ENCODE peak calls at places on chromosome 14, in eight cellular contexts. Z is AG09309, E is fibroblast of mammary gland, W is AG04450, M is GM06990, I is lower lobe of right lung, G is cardiac fibroblast, B is epithelial cell of proximal tubule. S is an unnamed sample.

GRCh38 chr14:67729072-67729561 is 27.4 kb downstream of the RDH12 start:
- DNase-seq in W (no peak), G (no peak), B (no peak), Z (no peak), E (no peak), M (no peak), I (peak), S (no peak)

GRCh38 chr14:21960636-21961035 is 287.0 kb upstream of the OR4E1 start:
- DNase-seq in Z (no peak), M (no peak), W (no peak), B (no peak), G (no peak), E (no peak), I (no peak), S (no peak)

GRCh38 chr14:21098134-21098891 is at the start of gene ZNF219:
- DNase-seq in B (no peak), M (no peak), Z (no peak), W (no peak), I (peak), E (peak), G (peak), S (no peak)

GRCh38 chr14:50023671-50024490 is 92.5 kb downstream of the VCPKMT start:
- DNase-seq in Z (peak), G (peak), I (no peak), W (no peak), B (no peak), E (peak), M (no peak), S (no peak)

GRCh38 chr14:94051115-94051514 is 25.0 kb downstream of the OTUB2 start:
- DNase-seq in W (peak), E (peak), M (no peak), I (no peak), B (peak), G (peak), Z (no peak), S (no peak)

GRCh38 chr14:94009767-94010166 is 12.7 kb downstream of the CCDC197 start:
- DNase-seq in Z (no peak), B (peak), G (peak), M (no peak), E (peak), W (peak), I (no peak), S (no peak)

GRCh38 chr14:66143387-66144112 is 342.6 kb upstream of the CCDC196 start:
- DNase-seq in B (no peak), I (no peak), M (no peak), G (no peak), Z (no peak), W (no peak), E (no peak), S (no peak)

GRCh38 chr14:75861161-75861621 is 120.6 kb downstream of the TGFB3 start:
- DNase-seq in B (no peak), W (peak), M (no peak), E (peak), Z (peak), G (peak), I (no peak), S (no peak)

GRCh38 chr14:35234007-35234406 is 58.2 kb upstream of the PSMA6 start:
- DNase-seq in M (no peak), W (no peak), Z (peak), G (peak), E (peak), B (no peak), I (no peak), S (no peak)

GRCh38 chr14:105149146-105149781 is 19.3 kb downstream of the JAG2 start:
- DNase-seq in W (no peak), B (no peak), I (peak), Z (no peak), G (no peak), E (no peak), M (no peak), S (no peak)

GRCh38 chr14:85131523-85131922 is 398.4 kb upstream of the FLRT2 start:
- DNase-seq in M (no peak), E (no peak), B (no peak), G (no peak), Z (no peak), W (no peak), I (no peak), S (no peak)

GRCh38 chr14:74531467-74531866 is 37.9 kb downstream of the ISCA2 start:
- DNase-seq in W (no peak), E (peak), I (no peak), M (no peak), G (peak), Z (no peak), B (no peak), S (no peak)

GRCh38 chr14:77979171-77979570 is 179.3 kb downstream of the ADCK1 start:
- DNase-seq in I (no peak), G (no peak), M (no peak), W (no peak), E (no peak), Z (no peak), B (no peak), S (no peak)

GRCh38 chr14:52412426-52412825 is 98.3 kb downstream of the PTGER2 start:
- DNase-seq in G (no peak), B (no peak), E (peak), Z (no peak), I (no peak), M (no peak), W (no peak), S (no peak)

GRCh38 chr14:30779210-30779609 is 95.1 kb upstream of the COCH start:
- DNase-seq in B (no peak), I (no peak), W (no peak), M (no peak), Z (no peak), E (peak), G (no peak), S (peak)

GRCh38 chr14:74754899-74755298 is 8.2 kb upstream of the YLPM1 start:
- DNase-seq in M (no peak), G (no peak), E (no peak), Z (no peak), I (no peak), W (no peak), B (no peak), S (no peak)

GRCh38 chr14:74507085-74507484 is 13.5 kb downstream of the ISCA2 start:
- DNase-seq in B (no peak), I (peak), E (no peak), Z (no peak), G (no peak), M (no peak), W (no peak), S (no peak)

GRCh38 chr14:63949696-63950095 is 96.9 kb downstream of the SYNE2 start:
- DNase-seq in Z (no peak), W (no peak), E (peak), G (no peak), B (no peak), I (no peak), M (no peak), S (no peak)

GRCh38 chr14:105537580-105538474 is 11.4 kb downstream of the TMEM121 start:
- DNase-seq in M (no peak), B (no peak), G (no peak), Z (no peak), W (no peak), I (peak), E (no peak), S (no peak)

GRCh38 chr14:64812412-64812811 is 67.3 kb downstream of the SPTB start:
- DNase-seq in E (no peak), W (no peak), M (peak), Z (no peak), I (peak), B (no peak), G (no peak), S (no peak)

GRCh38 chr14:104610749-104611310 is 6.3 kb upstream of the TMEM179 start:
- DNase-seq in I (no peak), G (no peak), B (no peak), W (no peak), Z (no peak), M (no peak), E (no peak), S (no peak)

GRCh38 chr14:94307410-94307992 is 14.4 kb upstream of the SERPINA10 start:
- DNase-seq in B (no peak), Z (no peak), G (no peak), I (no peak), M (no peak), E (peak), W (no peak), S (peak)

GRCh38 chr14:97977711-97978261 is 1180.6 kb downstream of the VRK1 start:
- DNase-seq in M (peak), E (peak), B (peak), W (no peak), G (peak), I (peak), Z (no peak), S (no peak)

DNA sequence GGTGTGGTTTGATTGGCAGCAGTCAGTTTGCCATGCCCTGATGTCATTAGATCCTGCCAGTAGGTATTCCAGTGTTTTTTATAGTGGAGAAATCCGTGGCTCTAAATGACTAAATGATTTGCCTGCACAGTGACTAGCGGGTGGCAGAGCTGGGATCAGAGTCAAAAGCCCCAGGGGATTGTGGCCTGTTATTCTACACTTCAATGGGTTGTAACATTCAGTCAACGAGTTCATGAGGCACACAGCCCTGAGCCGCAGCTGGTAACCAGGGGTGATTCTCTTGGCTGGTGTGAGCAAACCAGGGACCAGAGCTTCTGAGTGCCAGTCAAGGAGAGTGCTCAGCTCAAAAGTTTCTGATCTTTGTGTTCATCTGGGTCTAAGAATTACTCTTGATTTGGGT is 1.8 kb downstream of the MYH6 start:
- DNase-seq in E (no peak), I (no peak), Z (no peak), G (no peak), W (no peak), M (no peak), B (no peak), S (no peak)
- TF ChIP-seq CTCF in E (no peak), I (no peak), Z (no peak), G (no peak), W (no peak), M (no peak), B (no peak), S (no peak)

DNA sequence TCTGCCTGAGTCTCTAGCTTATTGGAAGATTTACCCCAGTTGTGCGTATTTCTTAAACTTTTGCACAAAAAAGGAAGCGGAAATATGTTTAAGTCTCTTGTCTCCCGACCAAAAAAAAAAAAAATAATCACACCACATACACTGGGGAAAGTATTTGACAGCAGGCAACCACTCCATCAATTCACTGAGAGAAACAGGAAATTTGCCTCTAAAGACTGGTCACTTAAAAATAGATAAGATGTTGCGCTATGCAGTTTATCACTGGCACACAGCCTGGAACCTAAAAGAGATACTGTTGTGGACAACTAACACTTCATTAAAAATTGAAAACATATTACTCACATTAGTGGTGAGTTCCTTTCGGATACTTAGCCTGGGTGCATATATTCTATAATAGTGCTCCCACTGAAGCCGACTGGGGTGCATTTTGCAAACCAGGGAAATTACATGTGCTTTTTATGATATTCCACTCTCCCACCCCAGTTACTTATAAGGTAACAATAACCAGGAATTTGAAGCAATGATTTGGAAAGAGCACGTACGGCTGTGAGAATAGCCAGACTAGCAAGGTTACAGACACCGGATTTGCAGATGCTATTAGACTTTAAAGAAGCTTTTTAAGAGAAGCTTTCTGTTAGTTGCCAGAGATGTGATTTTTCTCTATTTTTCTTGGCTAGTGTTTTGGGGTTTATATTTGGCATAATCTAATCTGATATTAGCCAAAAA is 311.6 kb downstream of the NOVA1 start:
- DNase-seq in I (no peak), B (no peak), G (peak), W (no peak), M (no peak), Z (no peak), E (peak), S (no peak)
- H3K4me3 ChIP-seq in I (no peak), B (no peak), G (peak), W (no peak), M (no peak), Z (no peak), E (no peak), S (no peak)

DNA sequence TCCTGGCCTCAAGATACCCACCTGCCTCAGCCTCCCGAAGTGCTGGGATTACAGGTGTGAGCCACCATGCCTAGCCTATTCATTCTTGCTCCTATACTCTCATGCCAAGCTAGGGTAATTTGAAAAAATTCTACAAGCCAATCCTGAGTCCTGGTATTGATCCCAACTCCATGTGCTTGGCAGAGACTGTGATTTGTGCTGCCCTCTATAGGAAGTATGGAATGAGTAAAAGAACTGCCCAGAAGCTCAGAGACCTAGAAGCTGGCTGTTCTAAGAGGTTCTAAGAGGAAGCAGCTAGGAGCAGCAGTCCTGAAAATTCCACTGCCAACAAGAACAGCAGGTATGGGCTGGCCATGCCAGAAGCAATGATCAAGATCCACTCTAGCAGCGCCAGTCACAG is 402.5 kb downstream of the PCNX1 start:
- DNase-seq in W (no peak), E (peak), Z (no peak), M (no peak), G (no peak), B (no peak), I (no peak), S (no peak)
- TF ChIP-seq CTCF in W (peak), E (peak), Z (peak), M (no peak), G (no peak), B (peak), I (no peak), S (peak)

GRCh38 chr14:91009501-91010152 is 50.8 kb downstream of the RPS6KA5 start:
- DNase-seq in G (no peak), W (no peak), M (peak), I (no peak), E (no peak), B (no peak), Z (no peak), S (no peak)
- H3K4me3 ChIP-seq in G (no peak), W (no peak), M (no peak), I (no peak), E (no peak), B (no peak), Z (no peak), S (no peak)

GRCh38 chr14:103504991-103505565 is 17.6 kb downstream of the CKB start:
- DNase-seq in I (no peak), E (no peak), G (no peak), B (no peak), Z (no peak), W (no peak), M (no peak), S (no peak)
- TF ChIP-seq CTCF in I (no peak), E (peak), G (peak), B (peak), Z (peak), W (peak), M (no peak), S (no peak)

DNA sequence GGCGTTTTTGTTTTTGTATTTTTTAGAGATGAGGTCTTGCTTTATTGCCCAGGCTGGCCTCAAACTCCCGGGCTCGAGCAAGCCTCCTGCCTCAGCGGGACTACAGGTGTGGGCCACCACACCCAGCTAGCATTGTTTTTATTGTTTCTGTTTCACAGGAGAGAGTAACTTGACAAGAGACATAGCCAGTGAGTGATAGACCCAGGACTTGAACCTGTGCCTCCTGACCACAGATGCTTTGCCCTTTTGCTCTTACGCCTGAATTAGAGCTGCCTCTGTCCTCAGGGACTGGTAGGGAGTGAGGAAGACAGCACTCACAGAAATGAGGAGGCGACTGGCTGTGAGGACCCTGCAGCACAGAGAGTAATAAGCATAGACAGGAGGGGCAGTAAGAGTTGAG is 2.3 kb downstream of the EVL start:
- DNase-seq in Z (no peak), B (no peak), E (no peak), M (peak), G (no peak), I (no peak), W (no peak), S (no peak)
- H3K4me3 ChIP-seq in Z (no peak), B (no peak), E (no peak), M (peak), G (no peak), I (peak), W (no peak), S (no peak)

DNA sequence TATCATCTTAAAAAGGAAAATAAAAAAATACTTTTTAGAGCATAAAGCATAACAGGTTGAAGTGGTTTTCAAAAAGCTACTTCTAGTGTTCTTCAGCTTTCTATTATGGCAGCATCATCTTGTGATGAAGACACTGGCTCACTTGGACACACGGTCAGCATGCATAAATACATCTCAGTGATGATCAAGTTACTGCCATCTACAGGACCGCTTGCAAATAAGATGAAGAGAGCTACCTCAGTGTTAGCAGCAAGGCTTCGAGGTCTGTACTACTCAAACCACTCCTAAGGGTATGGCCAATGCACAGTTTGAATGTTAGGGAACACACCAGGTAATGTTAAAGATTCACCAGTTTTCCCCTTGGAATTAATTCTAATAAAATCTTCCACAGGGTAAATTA is 58.8 kb downstream of the GALC start:
- DNase-seq in I (no peak), W (no peak), B (no peak), Z (no peak), G (no peak), M (no peak), E (peak), S (no peak)
- TF ChIP-seq CTCF in I (no peak), W (no peak), B (peak), Z (no peak), G (no peak), M (peak), E (no peak), S (peak)

GRCh38 chr14:73047808-73048207 is 10.5 kb upstream of the RBM25 start:
- DNase-seq in E (no peak), I (no peak), B (no peak), G (no peak), M (no peak), Z (no peak), W (no peak), S (no peak)

GRCh38 chr14:73055251-73055650 is 3.1 kb upstream of the RBM25 start:
- DNase-seq in E (no peak), W (no peak), B (no peak), M (no peak), I (no peak), G (no peak), Z (no peak), S (no peak)

DNA sequence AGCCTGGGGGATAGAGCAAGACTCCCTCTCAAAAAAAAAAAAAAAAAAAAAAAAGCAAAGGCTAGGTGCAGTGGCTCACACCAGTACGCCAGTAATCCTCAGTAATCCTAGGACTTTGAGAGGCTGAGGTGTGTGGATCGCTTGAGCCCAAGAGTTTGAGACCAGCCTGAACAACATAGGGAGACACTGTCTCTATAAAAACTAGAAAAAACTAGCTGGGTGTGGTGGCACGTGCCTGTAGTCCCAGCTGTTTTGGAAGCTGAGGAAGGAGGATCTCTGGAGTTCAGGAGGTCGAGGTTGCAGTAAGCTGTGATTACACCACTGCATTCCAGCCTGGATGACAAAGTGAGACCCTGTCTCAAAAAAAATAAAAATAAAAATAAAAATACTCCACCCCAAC is 8.9 kb upstream of the RBM25 start:
- DNase-seq in E (no peak), M (no peak), G (no peak), Z (no peak), I (no peak), B (no peak), W (no peak), S (no peak)
- H3K4me3 ChIP-seq in E (no peak), M (no peak), G (no peak), Z (no peak), I (no peak), B (no peak), W (no peak), S (no peak)